ENCODE peak calls at places on chromosomes 2 and 18, in eight cellular contexts. B is GM23338, X is heart left ventricle, L is endothelial cell of umbilical vein, W is cardiac muscle cell, J is WERI-Rb-1, Y is sigmoid colon, H is psoas muscle. P is an unnamed sample. For H3K36me3, the result is how much of the 10 kb centered on the place peaks cover.

GRCh38 chr2:96163768-96164429 is 18.7 kb upstream of the DUSP2 start:
- DNase-seq in B (no peak), X (no peak), L (no peak), W (no peak), J (no peak), Y (peak), H (no peak), P (no peak)

GRCh38 chr18:336753-337152 is 68.9 kb upstream of the THOC1 start:
- DNase-seq in B (no peak), X (no peak), L (no peak), W (no peak), J (no peak), Y (no peak), H (no peak), P (no peak)

GRCh38 chr2:240955306-240956101 is 42.9 kb upstream of the SNED1 start:
- DNase-seq in B (no peak), X (no peak), L (no peak), W (no peak), J (no peak), Y (peak), H (peak), P (no peak)

GRCh38 chr2:196640031-196640548 is 575 bp downstream of the CCDC150 start:
- DNase-seq in B (peak), X (no peak), L (no peak), W (no peak), J (no peak), Y (no peak), H (no peak), P (no peak)

GRCh38 chr2:45797451-45798230 is 146.2 kb downstream of the PRKCE start:
- DNase-seq in B (peak), X (no peak), L (no peak), W (no peak), J (no peak), Y (no peak), H (no peak), P (no peak)

GRCh38 chr2:192194866-192195547 is at the start of gene TMEFF2:
- DNase-seq in B (peak), X (peak), L (peak), W (peak), J (peak), Y (peak), H (peak), P (peak)

GRCh38 chr2:236998250-236998649 is 87.4 kb upstream of the COPS8 start:
- DNase-seq in B (no peak), X (no peak), L (peak), W (peak), J (no peak), Y (no peak), H (no peak), P (no peak)

GRCh38 chr2:241904791-241905710 is 35.5 kb downstream of the RTP5 start:
- DNase-seq in B (no peak), X (no peak), L (no peak), W (no peak), J (no peak), Y (no peak), H (no peak), P (peak)

GRCh38 chr18:48363167-48363566 is 46.0 kb downstream of the ZBTB7C start:
- DNase-seq in B (no peak), X (no peak), L (no peak), W (no peak), J (no peak), Y (no peak), H (no peak), P (no peak)

GRCh38 chr2:238510911-238511613 is 84.3 kb downstream of the ASB1 start:
- DNase-seq in B (no peak), X (no peak), L (no peak), W (no peak), J (no peak), Y (peak), H (no peak), P (no peak)

GRCh38 chr2:103427567-103427966 is 665.7 kb downstream of the TMEM182 start:
- DNase-seq in B (no peak), X (no peak), L (no peak), W (no peak), J (no peak), Y (no peak), H (no peak), P (no peak)

GRCh38 chr2:121562269-121563176 is 31.8 kb downstream of the RNU4ATAC start:
- DNase-seq in B (no peak), X (no peak), L (no peak), W (no peak), J (no peak), Y (no peak), H (no peak), P (no peak)

GRCh38 chr18:56235773-56236115 is 402.6 kb downstream of the TXNL1 start:
- DNase-seq in B (peak), X (no peak), L (no peak), W (no peak), J (no peak), Y (no peak), H (no peak), P (no peak)

GRCh38 chr2:177678939-177679338 is 286.4 kb downstream of the AGPS start:
- DNase-seq in B (no peak), X (no peak), L (no peak), W (no peak), J (no peak), Y (no peak), H (no peak), P (no peak)

DNA sequence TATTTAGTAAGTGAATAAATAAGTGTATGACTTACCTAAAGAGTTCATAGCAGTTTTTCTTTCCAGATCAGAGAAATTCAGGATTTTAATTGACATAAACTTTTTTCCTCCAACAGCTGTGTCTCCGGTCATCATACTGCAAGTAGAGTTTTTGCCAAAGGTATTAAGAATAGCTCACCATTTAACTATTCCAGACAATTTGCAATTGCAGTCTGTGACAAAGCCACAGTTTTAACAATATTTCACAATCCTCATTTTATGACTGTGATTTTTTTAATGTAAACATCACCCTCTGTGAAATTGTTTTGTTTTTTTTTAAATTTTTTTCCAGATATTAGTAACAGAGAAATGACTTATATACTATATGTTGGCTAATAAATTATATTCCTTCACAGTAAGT is 199.1 kb downstream of the TRIB2 start:
- DNase-seq in B (no peak), X (no peak), L (no peak), W (no peak), J (no peak), Y (no peak), H (no peak), P (no peak)
- H3K36me3 ChIP-seq in B (under half), X (under half), L (under half), W (under half), J (under half), Y (under half), H (under half), P (under half)

DNA sequence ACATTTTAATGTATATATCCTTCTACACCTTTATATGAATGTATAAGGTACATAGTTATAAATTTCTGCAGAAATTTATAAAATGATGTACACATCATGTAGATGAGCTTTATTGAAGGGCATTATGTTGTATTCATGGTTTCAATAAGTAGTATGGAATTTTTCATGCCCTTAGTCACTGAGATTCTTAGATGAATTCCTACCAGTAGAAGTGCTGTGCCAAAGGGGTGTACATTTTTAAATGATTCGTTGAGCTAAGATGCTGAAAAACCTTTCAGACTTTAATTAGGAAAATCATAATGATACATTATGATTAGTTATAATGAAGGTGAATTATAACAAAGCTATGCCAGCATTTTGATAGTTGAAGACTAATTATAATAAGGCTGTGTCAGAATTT is 115.2 kb downstream of the ZNF236 start:
- DNase-seq in B (no peak), X (no peak), L (no peak), W (no peak), J (no peak), Y (no peak), H (no peak), P (no peak)
- TF ChIP-seq CTCF in B (no peak), X (no peak), L (no peak), W (no peak), J (no peak), Y (no peak), H (no peak), P (no peak)

DNA sequence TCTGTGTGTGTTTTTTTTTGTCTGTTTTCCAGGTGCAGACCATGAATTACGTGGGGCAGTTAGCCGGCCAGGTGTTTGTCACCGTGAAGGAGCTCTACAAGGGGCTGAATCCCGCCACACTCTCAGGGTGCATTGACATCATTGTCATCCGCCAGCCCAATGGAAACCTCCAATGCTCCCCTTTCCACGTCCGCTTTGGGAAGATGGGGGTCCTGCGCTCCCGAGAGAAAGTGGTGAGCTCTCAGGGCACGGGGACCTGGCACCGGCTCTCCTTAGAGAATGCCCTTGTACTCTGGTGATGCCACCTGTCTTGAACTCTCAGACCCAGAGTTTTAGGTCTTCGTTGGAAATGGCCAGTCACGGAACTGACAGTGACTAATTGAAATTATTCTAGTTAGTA is 19.1 kb downstream of the LPIN1 start:
- DNase-seq in B (no peak), X (no peak), L (no peak), W (no peak), J (no peak), Y (peak), H (no peak), P (no peak)
- H3K36me3 ChIP-seq in B (under half), X (half or more), L (under half), W (under half), J (half or more), Y (under half), H (half or more), P (under half)

DNA sequence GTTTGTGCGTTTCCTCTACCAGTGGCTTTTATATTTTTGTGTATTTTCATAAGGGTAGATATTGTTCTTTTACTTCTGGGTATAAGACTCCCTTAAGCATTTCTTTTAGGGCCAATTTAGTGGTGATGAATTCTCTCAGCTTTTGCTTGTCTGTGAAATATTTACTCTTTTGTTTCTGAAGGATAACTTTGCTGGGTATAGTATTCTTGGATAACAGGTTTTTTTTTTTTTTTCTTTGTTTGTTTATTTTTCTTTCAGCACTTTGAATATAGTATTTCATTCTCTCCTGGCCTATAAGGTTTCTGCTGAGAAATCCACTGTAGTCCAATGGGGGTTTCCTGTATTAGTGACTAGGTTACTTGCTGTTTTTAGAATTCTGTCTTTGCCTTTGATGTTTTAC is 122.7 kb downstream of the XRCC5 start:
- DNase-seq in B (no peak), X (no peak), L (no peak), W (no peak), J (no peak), Y (no peak), H (no peak), P (no peak)
- TF ChIP-seq CTCF in B (no peak), X (no peak), L (no peak), W (no peak), J (no peak), Y (no peak), H (no peak), P (no peak)

GRCh38 chr2:105917216-105917615 is 172.5 kb downstream of the NCK2 start:
- DNase-seq in B (no peak), X (no peak), L (no peak), W (peak), J (no peak), Y (no peak), H (no peak), P (no peak)
- H3K36me3 ChIP-seq in B (under half), X (under half), L (under half), W (under half), J (under half), Y (under half), H (under half), P (under half)

GRCh38 chr2:159088906-159089305 is 120.5 kb downstream of the TANC1 start:
- DNase-seq in B (peak), X (no peak), L (no peak), W (no peak), J (no peak), Y (no peak), H (no peak), P (no peak)
- TF ChIP-seq CTCF in B (peak), X (no peak), L (peak), W (no peak), J (peak), Y (no peak), H (no peak), P (no peak)

GRCh38 chr2:135875491-135876065 is 665 bp downstream of the MCM6 start:
- DNase-seq in B (peak), X (no peak), L (peak), W (peak), J (peak), Y (peak), H (peak), P (peak)
- H3K36me3 ChIP-seq in B (under half), X (under half), L (under half), W (under half), J (under half), Y (under half), H (under half), P (under half)